ENCODE peak calls at places on chromosomes 5 and 9, in ten cellular contexts. One of them, this sample, is unnamed.

GRCh38 chr9:109880276-109881169 is 100.5 kb downstream of the PALM2AKAP2 start:
- DNase-seq in IMR-90: peak; percentile 41
- DNase-seq in GM23248: peak; percentile 66
- DNase-seq in CD4-positive, CD25-positive, alpha-beta regulatory T cell: no peak
- DNase-seq in CD8-positive, alpha-beta T cell: no peak
- DNase-seq in heart right ventricle: no peak
- DNase-seq in heart left ventricle: no peak
- DNase-seq in adrenal gland: no peak
- DNase-seq in spleen: no peak
- DNase-seq in aorta: no peak
- DNase-seq in this sample: no peak

GRCh38 chr9:10925896-10926295 is 313.1 kb upstream of the PTPRD start:
- DNase-seq in IMR-90: no peak
- DNase-seq in GM23248: no peak
- DNase-seq in CD4-positive, CD25-positive, alpha-beta regulatory T cell: no peak
- DNase-seq in CD8-positive, alpha-beta T cell: no peak
- DNase-seq in heart right ventricle: no peak
- DNase-seq in heart left ventricle: no peak
- DNase-seq in adrenal gland: no peak
- DNase-seq in spleen: no peak
- DNase-seq in aorta: no peak
- DNase-seq in this sample: no peak

GRCh38 chr9:87889882-87890252 is 7.2 kb downstream of the SPATA31E1 start:
- DNase-seq in IMR-90: no peak
- DNase-seq in GM23248: no peak
- DNase-seq in CD4-positive, CD25-positive, alpha-beta regulatory T cell: no peak
- DNase-seq in CD8-positive, alpha-beta T cell: no peak
- DNase-seq in heart right ventricle: no peak
- DNase-seq in heart left ventricle: no peak
- DNase-seq in adrenal gland: no peak
- DNase-seq in spleen: no peak
- DNase-seq in aorta: no peak
- DNase-seq in this sample: no peak

GRCh38 chr5:163362806-163363788 is 74.3 kb upstream of the CCNG1 start:
- DNase-seq in IMR-90: no peak
- DNase-seq in GM23248: no peak
- DNase-seq in CD4-positive, CD25-positive, alpha-beta regulatory T cell: no peak
- DNase-seq in CD8-positive, alpha-beta T cell: no peak
- DNase-seq in heart right ventricle: no peak
- DNase-seq in heart left ventricle: no peak
- DNase-seq in adrenal gland: no peak
- DNase-seq in spleen: no peak
- DNase-seq in aorta: no peak
- DNase-seq in this sample: no peak

GRCh38 chr9:98256632-98257218 is 1.3 kb upstream of the TBC1D2 start:
- DNase-seq in IMR-90: no peak
- DNase-seq in GM23248: peak; percentile 33
- DNase-seq in CD4-positive, CD25-positive, alpha-beta regulatory T cell: no peak
- DNase-seq in CD8-positive, alpha-beta T cell: peak; percentile 56
- DNase-seq in heart right ventricle: no peak
- DNase-seq in heart left ventricle: no peak
- DNase-seq in adrenal gland: no peak
- DNase-seq in spleen: no peak
- DNase-seq in aorta: no peak
- DNase-seq in this sample: no peak

GRCh38 chr5:14557840-14558239 is 23.8 kb upstream of the OTULINL start:
- DNase-seq in IMR-90: no peak
- DNase-seq in GM23248: no peak
- DNase-seq in CD4-positive, CD25-positive, alpha-beta regulatory T cell: no peak
- DNase-seq in CD8-positive, alpha-beta T cell: no peak
- DNase-seq in heart right ventricle: no peak
- DNase-seq in heart left ventricle: no peak
- DNase-seq in adrenal gland: no peak
- DNase-seq in spleen: no peak
- DNase-seq in aorta: no peak
- DNase-seq in this sample: no peak

GRCh38 chr9:82673904-82674303 is 389.0 kb downstream of the RASEF start:
- DNase-seq in IMR-90: no peak
- DNase-seq in GM23248: peak; percentile 10
- DNase-seq in CD4-positive, CD25-positive, alpha-beta regulatory T cell: no peak
- DNase-seq in CD8-positive, alpha-beta T cell: no peak
- DNase-seq in heart right ventricle: no peak
- DNase-seq in heart left ventricle: no peak
- DNase-seq in adrenal gland: no peak
- DNase-seq in spleen: no peak
- DNase-seq in aorta: no peak
- DNase-seq in this sample: no peak

GRCh38 chr9:12699529-12699928 is 6.3 kb downstream of the TYRP1 start:
- DNase-seq in IMR-90: peak; percentile 32
- DNase-seq in GM23248: peak; percentile 47
- DNase-seq in CD4-positive, CD25-positive, alpha-beta regulatory T cell: no peak
- DNase-seq in CD8-positive, alpha-beta T cell: no peak
- DNase-seq in heart right ventricle: no peak
- DNase-seq in heart left ventricle: no peak
- DNase-seq in adrenal gland: no peak
- DNase-seq in spleen: no peak
- DNase-seq in aorta: no peak
- DNase-seq in this sample: no peak

GRCh38 chr9:93231121-93231694 is 47.3 kb downstream of the WNK2 start:
- DNase-seq in IMR-90: no peak
- DNase-seq in GM23248: no peak
- DNase-seq in CD4-positive, CD25-positive, alpha-beta regulatory T cell: no peak
- DNase-seq in CD8-positive, alpha-beta T cell: no peak
- DNase-seq in heart right ventricle: peak; percentile 56
- DNase-seq in heart left ventricle: peak; percentile 80
- DNase-seq in adrenal gland: no peak
- DNase-seq in spleen: peak; percentile 76
- DNase-seq in aorta: no peak
- DNase-seq in this sample: no peak

GRCh38 chr5:14364096-14364495 is 217.5 kb upstream of the OTULINL start:
- DNase-seq in IMR-90: no peak
- DNase-seq in GM23248: peak; percentile 26
- DNase-seq in CD4-positive, CD25-positive, alpha-beta regulatory T cell: no peak
- DNase-seq in CD8-positive, alpha-beta T cell: no peak
- DNase-seq in heart right ventricle: no peak
- DNase-seq in heart left ventricle: no peak
- DNase-seq in adrenal gland: no peak
- DNase-seq in spleen: no peak
- DNase-seq in aorta: no peak
- DNase-seq in this sample: no peak

GRCh38 chr5:16453609-16454008 is 12.0 kb downstream of the ZNF622 start:
- DNase-seq in IMR-90: no peak
- DNase-seq in GM23248: no peak
- DNase-seq in CD4-positive, CD25-positive, alpha-beta regulatory T cell: no peak
- DNase-seq in CD8-positive, alpha-beta T cell: no peak
- DNase-seq in heart right ventricle: no peak
- DNase-seq in heart left ventricle: no peak
- DNase-seq in adrenal gland: no peak
- DNase-seq in spleen: no peak
- DNase-seq in aorta: no peak
- DNase-seq in this sample: no peak

GRCh38 chr5:152290181-152290580 is 114.9 kb downstream of the NMUR2 start:
- DNase-seq in IMR-90: no peak
- DNase-seq in GM23248: no peak
- DNase-seq in CD4-positive, CD25-positive, alpha-beta regulatory T cell: no peak
- DNase-seq in CD8-positive, alpha-beta T cell: no peak
- DNase-seq in heart right ventricle: no peak
- DNase-seq in heart left ventricle: no peak
- DNase-seq in adrenal gland: no peak
- DNase-seq in spleen: no peak
- DNase-seq in aorta: no peak
- DNase-seq in this sample: no peak

GRCh38 chr5:180874804-180875582 is 13.9 kb upstream of the ZFP62 start:
- DNase-seq in IMR-90: no peak
- DNase-seq in GM23248: no peak
- DNase-seq in CD4-positive, CD25-positive, alpha-beta regulatory T cell: no peak
- DNase-seq in CD8-positive, alpha-beta T cell: no peak
- DNase-seq in heart right ventricle: no peak
- DNase-seq in heart left ventricle: no peak
- DNase-seq in adrenal gland: no peak
- DNase-seq in spleen: no peak
- DNase-seq in aorta: no peak
- DNase-seq in this sample: no peak
- H3K4me3 ChIP-seq in IMR-90: no peak overlapping the region
- H3K4me3 ChIP-seq in GM23248: no peak overlapping the region
- H3K4me3 ChIP-seq in CD4-positive, CD25-positive, alpha-beta regulatory T cell: no peak overlapping the region
- H3K4me3 ChIP-seq in CD8-positive, alpha-beta T cell: no peak overlapping the region
- H3K4me3 ChIP-seq in heart right ventricle: no peak overlapping the region
- H3K4me3 ChIP-seq in heart left ventricle: no peak overlapping the region
- H3K4me3 ChIP-seq in adrenal gland: no peak overlapping the region
- H3K4me3 ChIP-seq in spleen: no peak overlapping the region
- H3K4me3 ChIP-seq in aorta: no peak overlapping the region
- H3K4me3 ChIP-seq in this sample: no peak overlapping the region

DNA sequence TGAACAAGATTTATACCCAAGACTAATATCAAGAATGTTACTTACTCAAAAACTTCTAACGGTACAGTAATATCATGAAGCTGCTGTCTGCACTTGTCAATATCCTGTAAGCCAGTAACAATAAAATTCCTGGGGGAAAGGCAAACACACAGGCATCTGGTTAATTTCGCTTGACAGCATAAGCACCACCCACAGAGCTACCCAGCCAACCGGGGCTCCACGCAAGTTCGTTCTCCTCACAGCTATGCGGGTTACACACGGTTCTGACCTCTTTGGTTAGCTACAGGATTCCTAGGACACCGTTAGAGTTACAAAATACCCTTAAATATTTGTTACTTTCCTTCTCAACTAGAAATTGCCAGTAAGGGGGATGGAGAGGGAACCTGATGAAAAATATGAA is 1.2 kb downstream of the MED10 start:
- DNase-seq in IMR-90: peak; percentile 5
- DNase-seq in GM23248: peak; percentile 40
- DNase-seq in CD4-positive, CD25-positive, alpha-beta regulatory T cell: no peak
- DNase-seq in CD8-positive, alpha-beta T cell: peak; percentile 38
- DNase-seq in heart right ventricle: peak; percentile 1
- DNase-seq in heart left ventricle: no peak
- DNase-seq in adrenal gland: no peak
- DNase-seq in spleen: no peak
- DNase-seq in aorta: no peak
- DNase-seq in this sample: no peak
- H3K4me3 ChIP-seq in IMR-90: peak overlapping the region; percentile 84
- H3K4me3 ChIP-seq in GM23248: peak overlapping the region; percentile 99
- H3K4me3 ChIP-seq in CD4-positive, CD25-positive, alpha-beta regulatory T cell: peak overlapping the region; percentile 95
- H3K4me3 ChIP-seq in CD8-positive, alpha-beta T cell: peak overlapping the region; percentile 56
- H3K4me3 ChIP-seq in heart right ventricle: peak overlapping the region; percentile 92
- H3K4me3 ChIP-seq in heart left ventricle: peak overlapping the region; percentile 64
- H3K4me3 ChIP-seq in adrenal gland: no peak overlapping the region
- H3K4me3 ChIP-seq in spleen: peak overlapping the region; percentile 96
- H3K4me3 ChIP-seq in aorta: no peak overlapping the region
- H3K4me3 ChIP-seq in this sample: peak overlapping the region; percentile 86

GRCh38 chr5:175657593-175658271 is at the start of gene HRH2:
- DNase-seq in IMR-90: no peak
- DNase-seq in GM23248: no peak
- DNase-seq in CD4-positive, CD25-positive, alpha-beta regulatory T cell: peak; percentile 23
- DNase-seq in CD8-positive, alpha-beta T cell: peak; percentile 61
- DNase-seq in heart right ventricle: peak; percentile 52
- DNase-seq in heart left ventricle: peak; percentile 70
- DNase-seq in adrenal gland: no peak
- DNase-seq in spleen: peak; percentile 89
- DNase-seq in aorta: peak; percentile 78
- DNase-seq in this sample: no peak
- H3K4me3 ChIP-seq in IMR-90: no peak within 1 kb of the TSS
- H3K4me3 ChIP-seq in GM23248: no peak within 1 kb of the TSS
- H3K4me3 ChIP-seq in CD4-positive, CD25-positive, alpha-beta regulatory T cell: peak within 1 kb of the TSS; percentile 79
- H3K4me3 ChIP-seq in CD8-positive, alpha-beta T cell: peak within 1 kb of the TSS; percentile 84
- H3K4me3 ChIP-seq in heart right ventricle: peak within 1 kb of the TSS; percentile 69
- H3K4me3 ChIP-seq in heart left ventricle: peak within 1 kb of the TSS; percentile 77
- H3K4me3 ChIP-seq in adrenal gland: no peak within 1 kb of the TSS
- H3K4me3 ChIP-seq in spleen: peak within 1 kb of the TSS; percentile 55
- H3K4me3 ChIP-seq in aorta: peak within 1 kb of the TSS; percentile 56
- H3K4me3 ChIP-seq in this sample: no peak within 1 kb of the TSS

GRCh38 chr5:67621040-67621397 is 424.4 kb upstream of the CD180 start:
- DNase-seq in IMR-90: no peak
- DNase-seq in GM23248: no peak
- DNase-seq in CD4-positive, CD25-positive, alpha-beta regulatory T cell: no peak
- DNase-seq in CD8-positive, alpha-beta T cell: no peak
- DNase-seq in heart right ventricle: no peak
- DNase-seq in heart left ventricle: no peak
- DNase-seq in adrenal gland: no peak
- DNase-seq in spleen: no peak
- DNase-seq in aorta: no peak
- DNase-seq in this sample: no peak
- H3K4me3 ChIP-seq in IMR-90: no peak overlapping the region
- H3K4me3 ChIP-seq in GM23248: no peak overlapping the region
- H3K4me3 ChIP-seq in CD4-positive, CD25-positive, alpha-beta regulatory T cell: no peak overlapping the region
- H3K4me3 ChIP-seq in CD8-positive, alpha-beta T cell: no peak overlapping the region
- H3K4me3 ChIP-seq in heart right ventricle: no peak overlapping the region
- H3K4me3 ChIP-seq in heart left ventricle: no peak overlapping the region
- H3K4me3 ChIP-seq in adrenal gland: no peak overlapping the region
- H3K4me3 ChIP-seq in spleen: no peak overlapping the region
- H3K4me3 ChIP-seq in aorta: no peak overlapping the region
- H3K4me3 ChIP-seq in this sample: no peak overlapping the region

DNA sequence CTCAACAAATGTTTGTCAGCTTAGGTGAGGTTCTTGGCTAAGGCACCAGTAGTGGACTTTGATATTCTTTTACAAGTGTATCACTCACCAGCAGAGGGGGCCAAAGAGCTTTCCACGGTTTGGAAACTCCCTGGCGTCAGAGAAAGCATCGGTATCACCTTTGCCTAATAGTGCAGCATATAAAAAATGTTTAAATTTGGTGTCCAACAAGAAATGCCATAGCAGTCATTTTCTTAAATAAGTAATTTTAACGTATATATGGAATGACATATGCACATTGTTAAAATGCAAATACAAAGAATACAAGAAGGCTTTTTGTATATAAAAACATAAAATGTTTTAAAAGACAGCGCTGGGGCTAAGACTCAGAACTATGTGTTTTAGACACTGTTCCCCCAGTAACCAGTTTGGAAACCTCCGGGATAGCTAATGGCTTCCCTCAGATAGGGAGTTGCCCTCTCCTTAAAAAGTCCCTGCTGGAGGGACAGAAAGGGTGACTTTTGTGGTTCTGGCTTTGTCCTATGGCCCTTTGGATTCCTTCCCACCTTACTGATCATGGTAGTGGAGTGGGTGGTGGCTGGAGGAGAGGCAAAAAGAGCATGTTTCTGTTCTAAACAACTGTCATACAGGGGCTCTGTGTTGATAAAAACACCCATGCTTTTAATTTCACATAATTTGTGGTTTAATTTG is 124.6 kb downstream of the GPBP1 start:
- DNase-seq in IMR-90: peak; percentile 84
- DNase-seq in GM23248: peak; percentile 90
- DNase-seq in CD4-positive, CD25-positive, alpha-beta regulatory T cell: peak; percentile 73
- DNase-seq in CD8-positive, alpha-beta T cell: peak; percentile 84
- DNase-seq in heart right ventricle: peak; percentile 91
- DNase-seq in heart left ventricle: peak; percentile 86
- DNase-seq in adrenal gland: peak; percentile 85
- DNase-seq in spleen: peak; percentile 78
- DNase-seq in aorta: peak; percentile 86
- DNase-seq in this sample: peak; percentile 46
- H3K4me3 ChIP-seq in IMR-90: no peak overlapping the region
- H3K4me3 ChIP-seq in GM23248: peak overlapping the region; percentile 11
- H3K4me3 ChIP-seq in CD4-positive, CD25-positive, alpha-beta regulatory T cell: peak overlapping the region; percentile 78
- H3K4me3 ChIP-seq in CD8-positive, alpha-beta T cell: peak overlapping the region; percentile 7
- H3K4me3 ChIP-seq in heart right ventricle: peak overlapping the region; percentile 6
- H3K4me3 ChIP-seq in heart left ventricle: peak overlapping the region; percentile 21
- H3K4me3 ChIP-seq in adrenal gland: no peak overlapping the region
- H3K4me3 ChIP-seq in spleen: no peak overlapping the region
- H3K4me3 ChIP-seq in aorta: no peak overlapping the region
- H3K4me3 ChIP-seq in this sample: no peak overlapping the region

GRCh38 chr5:31161772-31162171 is 31.7 kb upstream of the CDH6 start:
- DNase-seq in IMR-90: no peak
- DNase-seq in GM23248: peak; percentile 0
- DNase-seq in CD4-positive, CD25-positive, alpha-beta regulatory T cell: no peak
- DNase-seq in CD8-positive, alpha-beta T cell: no peak
- DNase-seq in heart right ventricle: no peak
- DNase-seq in heart left ventricle: no peak
- DNase-seq in adrenal gland: no peak
- DNase-seq in spleen: no peak
- DNase-seq in aorta: no peak
- DNase-seq in this sample: no peak
- H3K4me3 ChIP-seq in IMR-90: no peak overlapping the region
- H3K4me3 ChIP-seq in GM23248: no peak overlapping the region
- H3K4me3 ChIP-seq in CD4-positive, CD25-positive, alpha-beta regulatory T cell: no peak overlapping the region
- H3K4me3 ChIP-seq in CD8-positive, alpha-beta T cell: no peak overlapping the region
- H3K4me3 ChIP-seq in heart right ventricle: no peak overlapping the region
- H3K4me3 ChIP-seq in heart left ventricle: no peak overlapping the region
- H3K4me3 ChIP-seq in adrenal gland: no peak overlapping the region
- H3K4me3 ChIP-seq in spleen: no peak overlapping the region
- H3K4me3 ChIP-seq in aorta: no peak overlapping the region
- H3K4me3 ChIP-seq in this sample: no peak overlapping the region